ENCODE peak calls at places on chromosomes 5 and 9, in five cellular contexts. H, R, F, D and Z are unnamed samples.

GRCh38 chr5:102324714-102325113 is 28.6 kb upstream of the SLCO4C1 start:
- DNase-seq in H (no peak), R (peak), F (no peak), D (no peak), Z (no peak)

GRCh38 chr9:38359689-38360385 is 32.7 kb upstream of the ALDH1B1 start:
- DNase-seq in H (no peak), R (no peak), F (no peak), D (no peak), Z (no peak)

GRCh38 chr5:37840036-37840909 is at the start of gene GDNF:
- DNase-seq in H (peak), R (peak), F (no peak), D (no peak), Z (peak)

GRCh38 chr5:136020001-136020382 is 8.8 kb upstream of the TGFBI start:
- DNase-seq in H (no peak), R (no peak), F (no peak), D (no peak), Z (no peak)

GRCh38 chr5:94040591-94041148 is 299.3 kb upstream of the POU5F2 start:
- DNase-seq in H (no peak), R (no peak), F (no peak), D (no peak), Z (no peak)

GRCh38 chr9:8431505-8431904 is 631.9 kb upstream of the DMAC1 start:
- DNase-seq in H (no peak), R (no peak), F (no peak), D (no peak), Z (no peak)

GRCh38 chr5:178440163-178440545 is 150.0 kb downstream of the COL23A1 start:
- DNase-seq in H (no peak), R (no peak), F (no peak), D (no peak), Z (no peak)

GRCh38 chr9:37905776-37906175 is 1.8 kb upstream of the SLC25A51 start:
- DNase-seq in H (no peak), R (no peak), F (no peak), D (no peak), Z (no peak)

GRCh38 chr9:136754059-136754572 is 3.9 kb downstream of the LCN8 start:
- DNase-seq in H (no peak), R (no peak), F (no peak), D (no peak), Z (no peak)

GRCh38 chr5:130992095-130992494 is 173.0 kb downstream of the HINT1 start:
- DNase-seq in H (peak), R (no peak), F (no peak), D (no peak), Z (no peak)

GRCh38 chr5:43305948-43306563 is 7.2 kb downstream of the HMGCS1 start:
- DNase-seq in H (peak), R (peak), F (peak), D (peak), Z (no peak)

GRCh38 chr5:135444881-135445280 is 2.3 kb downstream of the DCANP1 start:
- DNase-seq in H (no peak), R (no peak), F (no peak), D (no peak), Z (no peak)

GRCh38 chr5:60672693-60673264 is 27.2 kb downstream of the DEPDC1B start:
- DNase-seq in H (no peak), R (no peak), F (no peak), D (no peak), Z (no peak)

GRCh38 chr5:87231037-87231808 is 36.5 kb upstream of the RASA1 start:
- DNase-seq in H (no peak), R (no peak), F (no peak), D (no peak), Z (no peak)

GRCh38 chr5:148841519-148841918 is 15.1 kb downstream of the ADRB2 start:
- DNase-seq in H (no peak), R (no peak), F (no peak), D (no peak), Z (no peak)
- H3K27ac ChIP-seq in H (no peak), R (no peak), F (no peak), D (no peak), Z (no peak)

GRCh38 chr9:95495988-95496387 is 20.8 kb downstream of the PTCH1 start:
- DNase-seq in H (peak), R (no peak), F (no peak), D (no peak), Z (no peak)

GRCh38 chr9:95494022-95494415 is 22.8 kb downstream of the PTCH1 start:
- DNase-seq in H (no peak), R (peak), F (no peak), D (no peak), Z (no peak)

GRCh38 chr9:95491543-95492330 is 25.0 kb downstream of the PTCH1 start:
- DNase-seq in H (no peak), R (no peak), F (no peak), D (no peak), Z (no peak)

GRCh38 chr9:95495529-95495928 is 21.2 kb downstream of the PTCH1 start:
- DNase-seq in H (no peak), R (no peak), F (no peak), D (no peak), Z (no peak)

DNA sequence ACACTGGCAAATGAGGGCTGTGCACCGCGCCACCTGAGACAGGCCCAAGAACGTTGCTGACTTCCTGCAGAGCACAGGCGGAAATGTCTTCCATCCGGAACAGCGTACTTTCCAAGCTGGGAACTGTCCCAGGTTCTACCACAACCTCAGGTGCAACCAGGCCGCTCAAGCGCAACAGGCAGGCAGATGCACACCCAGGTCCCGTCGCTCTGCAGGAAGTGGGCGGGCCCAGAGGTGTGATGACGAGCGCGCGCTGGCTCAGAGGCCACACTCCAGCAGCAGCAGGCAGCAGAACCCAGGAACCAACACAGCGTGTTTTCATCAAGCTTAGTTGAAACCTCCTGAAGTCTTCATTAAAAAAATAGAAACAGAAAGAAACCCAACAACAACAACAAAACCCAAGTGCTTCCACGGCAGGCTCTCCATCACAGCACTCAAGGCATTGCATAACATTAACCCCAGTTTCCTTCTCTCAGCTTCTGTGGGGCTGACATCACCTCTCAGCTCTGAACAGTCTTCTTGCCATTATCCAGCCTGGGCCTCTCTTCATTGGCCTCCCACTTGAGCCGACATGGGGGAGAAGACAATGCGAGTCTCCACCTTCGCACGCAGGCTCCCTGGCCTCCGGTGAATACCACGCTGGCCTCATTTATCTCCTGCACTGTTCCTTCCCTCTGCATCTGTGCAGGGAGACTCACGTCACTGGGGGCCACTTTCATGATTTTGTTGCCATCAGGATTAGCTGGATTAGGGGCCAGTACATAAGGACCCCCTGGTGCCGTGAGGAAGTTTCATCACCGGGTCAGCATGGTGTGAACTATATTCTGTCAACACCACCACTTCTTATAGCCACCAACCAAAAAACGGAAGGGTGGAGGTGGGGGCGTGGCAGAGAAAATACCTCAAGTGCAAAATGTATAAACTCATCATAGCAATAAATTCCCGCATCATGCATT is 22.1 kb downstream of the PTCH1 start:
- DNase-seq in H (peak), R (peak), F (no peak), D (no peak), Z (no peak)
- H3K27ac ChIP-seq in H (peak), R (peak), F (peak), D (no peak), Z (peak)

GRCh38 chr5:90613450-90613849 is 54.9 kb downstream of the ADGRV1 start:
- DNase-seq in H (no peak), R (no peak), F (no peak), D (no peak), Z (no peak)
- H3K27ac ChIP-seq in H (no peak), R (no peak), F (no peak), D (no peak), Z (no peak)

GRCh38 chr5:122921826-122922225 is 76.4 kb downstream of the SNX24 start:
- DNase-seq in H (no peak), R (no peak), F (no peak), D (no peak), Z (no peak)
- H3K27ac ChIP-seq in H (no peak), R (no peak), F (no peak), D (no peak), Z (no peak)

GRCh38 chr5:72622152-72622760 is 115.0 kb upstream of the ZNF366 start:
- DNase-seq in H (no peak), R (no peak), F (no peak), D (no peak), Z (no peak)

GRCh38 chr5:72623936-72624335 is 116.7 kb upstream of the ZNF366 start:
- DNase-seq in H (no peak), R (no peak), F (no peak), D (no peak), Z (no peak)

GRCh38 chr5:72621576-72621975 is 114.4 kb upstream of the ZNF366 start:
- DNase-seq in H (no peak), R (no peak), F (no peak), D (no peak), Z (no peak)

GRCh38 chr5:72625369-72625768 is 118.2 kb upstream of the ZNF366 start:
- DNase-seq in H (no peak), R (no peak), F (no peak), D (no peak), Z (no peak)

DNA sequence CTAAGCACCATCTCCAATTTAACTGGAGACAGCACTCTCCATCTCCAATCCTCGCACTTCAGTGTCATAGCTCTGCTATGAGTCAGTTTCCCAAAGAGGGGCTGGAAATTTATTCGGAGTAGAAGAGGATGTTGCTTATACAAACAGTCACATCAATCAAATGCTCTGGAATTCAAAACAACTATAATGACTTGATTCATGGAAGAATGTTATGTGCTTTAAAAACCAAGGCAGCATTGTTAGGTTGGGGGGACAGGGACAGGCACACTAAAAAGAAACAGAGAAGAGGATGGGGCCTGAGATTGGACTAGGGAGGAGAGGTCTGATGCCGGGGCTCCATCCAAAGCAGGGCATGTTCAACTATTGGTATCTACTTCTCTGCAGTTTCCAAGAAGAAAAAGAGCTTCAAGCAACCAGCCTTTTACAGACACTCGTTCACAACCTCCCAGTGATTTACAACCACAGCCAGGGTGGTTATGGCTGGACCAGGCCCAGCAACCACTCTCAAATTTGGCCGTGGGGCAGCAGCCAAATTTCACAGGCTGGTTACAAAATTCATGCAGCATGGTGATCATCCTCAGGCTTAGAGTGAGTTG is 117.5 kb upstream of the ZNF366 start:
- DNase-seq in H (peak), R (no peak), F (no peak), D (no peak), Z (no peak)
- H3K27ac ChIP-seq in H (no peak), R (peak), F (no peak), D (no peak), Z (no peak)

DNA sequence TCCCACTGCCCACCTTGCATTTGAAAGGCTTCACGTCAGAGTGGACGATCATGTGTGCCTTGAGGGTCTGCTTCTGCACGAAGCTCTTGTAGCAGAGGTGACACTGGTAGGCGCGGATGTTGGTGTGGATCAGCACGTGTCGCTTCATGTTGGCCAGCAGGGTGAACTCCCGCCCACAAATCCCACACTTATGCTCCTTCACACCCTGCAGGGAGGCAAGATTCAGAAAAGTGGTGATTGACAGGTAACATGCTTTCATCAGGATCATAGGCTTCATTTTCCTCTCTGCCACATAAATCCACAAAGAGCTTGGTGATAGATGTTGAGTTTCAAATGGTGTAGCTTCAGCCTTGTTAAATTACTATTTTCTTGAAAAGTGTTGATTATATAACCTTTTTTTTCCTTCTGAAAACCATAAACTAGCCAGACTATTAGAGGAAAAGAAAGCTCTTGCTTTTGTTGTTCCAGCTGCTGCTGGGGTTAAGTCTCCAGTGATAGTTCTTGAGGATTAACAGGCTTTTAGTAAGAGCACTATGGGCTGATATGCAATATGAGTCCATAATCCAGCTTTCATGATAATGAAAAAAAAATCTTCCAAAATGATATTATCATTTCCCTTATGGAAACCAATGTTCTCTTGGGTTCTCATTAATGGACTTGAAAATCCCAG is 50.7 kb downstream of the ZNF366 start:
- DNase-seq in H (no peak), R (no peak), F (no peak), D (no peak), Z (no peak)
- H3K27ac ChIP-seq in H (no peak), R (no peak), F (no peak), D (no peak), Z (no peak)

GRCh38 chr9:132423503-132423902 is 13.5 kb downstream of the CFAP77 start:
- DNase-seq in H (no peak), R (no peak), F (no peak), D (no peak), Z (no peak)
- H3K27ac ChIP-seq in H (no peak), R (no peak), F (no peak), D (no peak), Z (no peak)

GRCh38 chr5:112049738-112050137 is 292.7 kb upstream of the NREP start:
- DNase-seq in H (no peak), R (no peak), F (no peak), D (no peak), Z (no peak)
- H3K27ac ChIP-seq in H (no peak), R (no peak), F (no peak), D (no peak), Z (no peak)